ENCODE peak calls at places on chromosomes 4 and X, in eight cellular contexts. H is HT1080; E is AG10803; W is central memory CD4-positive, alpha-beta T cell; Y is memory B cell; J is GM04504; O is effector memory CD4-positive, alpha-beta T cell; K is LoVo. G is an unnamed sample.

GRCh38 chr4:172865531-172866127 is 303.0 kb upstream of the GALNT7 start:
- DNase-seq in H (no peak), E (no peak), W (no peak), Y (no peak), J (no peak), O (no peak), K (no peak), G (no peak)

GRCh38 chr4:125306112-125306511 is 8.6 kb upstream of the FAT4 start:
- DNase-seq in H (no peak), E (no peak), W (no peak), Y (no peak), J (no peak), O (no peak), K (no peak), G (no peak)

GRCh38 chr4:153438916-153439756 is 27.0 kb upstream of the TMEM131L start:
- DNase-seq in H (no peak), E (no peak), W (peak), Y (peak), J (no peak), O (no peak), K (no peak), G (no peak)

GRCh38 chrX:111435469-111435868 is 23.5 kb upstream of the DCX start:
- DNase-seq in H (no peak), E (no peak), W (no peak), Y (no peak), J (no peak), O (no peak), K (no peak), G (no peak)

GRCh38 chr4:18319456-18319855 is 297.9 kb upstream of the LCORL start:
- DNase-seq in H (no peak), E (no peak), W (no peak), Y (no peak), J (no peak), O (no peak), K (no peak), G (no peak)

GRCh38 chrX:82335772-82336171 is 1133.9 kb downstream of the SH3BGRL start:
- DNase-seq in H (no peak), E (no peak), W (no peak), Y (no peak), J (no peak), O (no peak), K (no peak), G (no peak)

GRCh38 chrX:80430826-80431501 is 10.7 kb downstream of the TENT5D start:
- DNase-seq in H (no peak), E (no peak), W (no peak), Y (no peak), J (no peak), O (no peak), K (no peak), G (no peak)

GRCh38 chr4:56958111-56958517 is 19.3 kb downstream of the NOA1 start:
- DNase-seq in H (peak), E (peak), W (no peak), Y (no peak), J (peak), O (no peak), K (no peak), G (peak)

GRCh38 chr4:40865696-40866095 is 115.9 kb downstream of the NSUN7 start:
- DNase-seq in H (no peak), E (peak), W (no peak), Y (no peak), J (no peak), O (no peak), K (no peak), G (no peak)

GRCh38 chr4:41406051-41406516 is 131.9 kb upstream of the LIMCH1 start:
- DNase-seq in H (no peak), E (no peak), W (no peak), Y (no peak), J (no peak), O (no peak), K (no peak), G (no peak)